ENCODE peak calls at places on chromosomes 1 and 21, in eight cellular contexts. Y, P, T, E, X, L, S and F are unnamed samples.

GRCh38 chr21:35095859-35096291 is 46.8 kb upstream of the RUNX1 start:
- DNase-seq in Y (no peak), P (no peak), T (peak; percentile 27), E (no peak), X (no peak), L (no peak), S (no peak), F (no peak)

GRCh38 chr1:246382589-246382988 is 124.5 kb downstream of the SMYD3 start:
- DNase-seq in Y (no peak), P (no peak), T (no peak), E (no peak), X (no peak), L (no peak), S (no peak), F (no peak)

GRCh38 chr1:68103006-68103545 is 52.6 kb upstream of the DIRAS3 start:
- DNase-seq in Y (no peak), P (no peak), T (no peak), E (no peak), X (no peak), L (no peak), S (no peak), F (no peak)

GRCh38 chr21:34609244-34609950 is 5.5 kb downstream of the RCAN1 start:
- DNase-seq in Y (no peak), P (no peak), T (no peak), E (no peak), X (no peak), L (no peak), S (no peak), F (no peak)

GRCh38 chr1:74193908-74194307 is 4.1 kb downstream of the LRRIQ3 start:
- DNase-seq in Y (peak; percentile 24), P (no peak), T (peak; percentile 4), E (no peak), X (peak; percentile 24), L (no peak), S (no peak), F (no peak)

GRCh38 chr1:119008483-119009299 is 20.5 kb upstream of the TBX15 start:
- DNase-seq in Y (peak; percentile 73), P (no peak), T (peak; percentile 56), E (no peak), X (no peak), L (no peak), S (no peak), F (no peak)

GRCh38 chr1:209307836-209308235 is 275.7 kb upstream of the CAMK1G start:
- DNase-seq in Y (no peak), P (no peak), T (no peak), E (no peak), X (no peak), L (no peak), S (no peak), F (no peak)

GRCh38 chr1:153578490-153578889 is 12.8 kb upstream of the S100A2 start:
- DNase-seq in Y (no peak), P (no peak), T (peak; percentile 58), E (no peak), X (no peak), L (no peak), S (no peak), F (no peak)